ENCODE peak calls at places on chromosomes 16 and 17, in eight cellular contexts. N, R, G, A, J, F, Z and P are unnamed samples.

GRCh38 chr16:87856796-87857228 is 12.5 kb downstream of the SLC7A5 start:
- DNase-seq in F (no peak), A (no peak), R (no peak), J (no peak), N (no peak), Z (no peak), G (peak; percentile 32), P (peak; percentile 54)

GRCh38 chr17:77287432-77288068 is 146.8 kb downstream of the SEC14L1 start:
- DNase-seq in F (peak; percentile 88), J (peak; percentile 44), N (no peak), G (peak; percentile 92), R (no peak), A (peak; percentile 86), Z (no peak), P (peak; percentile 93)

GRCh38 chr16:68369697-68370096 is 58.9 kb downstream of the PRMT7 start:
- DNase-seq in A (no peak), N (no peak), G (no peak), Z (no peak), F (no peak), R (no peak), J (no peak), P (no peak)

GRCh38 chr17:17518019-17518418 is 21.8 kb upstream of the RASD1 start:
- DNase-seq in A (no peak), R (no peak), F (no peak), J (no peak), G (no peak), Z (no peak), N (no peak), P (no peak)

GRCh38 chr17:32341141-32341856 is 674 bp downstream of the C17orf75 start:
- DNase-seq in A (peak; percentile 36), Z (no peak), J (no peak), N (no peak), R (peak; percentile 36), F (peak; percentile 25), G (peak; percentile 19), P (peak; percentile 59)

GRCh38 chr16:84253173-84253572 is 13.4 kb upstream of the KCNG4 start:
- DNase-seq in J (no peak), F (no peak), A (no peak), G (no peak), N (no peak), Z (no peak), R (no peak), P (no peak)

GRCh38 chr17:30495586-30495985 is 18.4 kb downstream of the GOSR1 start:
- DNase-seq in G (peak; percentile 7), Z (no peak), A (no peak), F (no peak), J (no peak), R (no peak), N (no peak), P (no peak)

GRCh38 chr17:1072551-1072961 is 75.6 kb downstream of the TIMM22 start:
- DNase-seq in N (no peak), G (no peak), Z (no peak), F (no peak), R (no peak), A (no peak), J (no peak), P (no peak)

GRCh38 chr17:42406602-42407288 is 16.3 kb downstream of the CAVIN1 start:
- DNase-seq in N (no peak), J (no peak), Z (no peak), G (no peak), R (no peak), A (no peak), F (no peak), P (no peak)

GRCh38 chr16:29825145-29826044 is 5.1 kb downstream of the MVP start:
- DNase-seq in N (no peak), J (no peak), R (no peak), Z (no peak), A (peak; percentile 30), G (peak; percentile 87), F (peak; percentile 74), P (peak; percentile 93)

GRCh38 chr16:51549836-51550235 is 398.8 kb upstream of the SALL1 start:
- DNase-seq in A (no peak), R (no peak), J (no peak), G (no peak), F (no peak), N (no peak), Z (no peak), P (no peak)

GRCh38 chr16:75043175-75043937 is 44.5 kb downstream of the ZNRF1 start:
- DNase-seq in N (no peak), Z (no peak), R (no peak), J (no peak), G (no peak), A (no peak), F (no peak), P (no peak)

GRCh38 chr17:77883213-77883650 is 75.3 kb upstream of the TNRC6C start:
- DNase-seq in G (no peak), R (no peak), J (no peak), Z (no peak), A (no peak), F (no peak), N (no peak), P (no peak)

GRCh38 chr17:81870978-81871386 is at the start of gene ARHGDIA:
- DNase-seq in J (peak; percentile 48), R (no peak), N (no peak), A (no peak), Z (no peak), G (no peak), F (no peak), P (peak; percentile 96)

GRCh38 chr17:3558603-3559269 is 1.1 kb upstream of the TRPV3 start:
- DNase-seq in Z (no peak), A (peak; percentile 49), J (no peak), N (no peak), G (peak; percentile 45), R (peak; percentile 32), F (peak; percentile 52), P (peak; percentile 81)

GRCh38 chr17:7439462-7440112 is at the start of gene FGF11:
- DNase-seq in G (no peak), Z (no peak), N (no peak), A (no peak), R (no peak), F (no peak), J (no peak), P (no peak)

GRCh38 chr17:83200231-83200699 is 120.9 kb downstream of the METRNL start:
- DNase-seq in G (peak; percentile 71), N (peak; percentile 50), F (no peak), A (no peak), J (no peak), R (no peak), Z (peak; percentile 48), P (peak; percentile 69)

GRCh38 chr17:37392024-37392590 is 14.5 kb downstream of the ACACA start:
- DNase-seq in J (no peak), Z (no peak), N (no peak), R (no peak), A (no peak), G (peak; percentile 95), F (peak; percentile 63), P (peak; percentile 76)

GRCh38 chr17:35730400-35731005 is 936 bp upstream of the RASL10B start:
- DNase-seq in N (no peak), A (no peak), J (no peak), G (no peak), F (no peak), R (no peak), Z (no peak), P (peak; percentile 35)

GRCh38 chr16:21203155-21203797 is 8.1 kb downstream of the ZP2 start:
- DNase-seq in Z (no peak), A (no peak), N (no peak), J (no peak), F (no peak), G (no peak), R (no peak), P (no peak)

GRCh38 chr16:84648595-84649510 is 542 bp downstream of the KLHL36 start:
- DNase-seq in A (peak; percentile 64), G (no peak), Z (peak; percentile 45), R (peak; percentile 21), F (no peak), N (peak; percentile 23), J (peak; percentile 62), P (peak; percentile 31)

GRCh38 chr16:13421726-13422125 is 498.2 kb upstream of the ERCC4 start:
- DNase-seq in G (peak; percentile 30), A (no peak), R (no peak), J (no peak), F (peak; percentile 2), N (no peak), Z (no peak), P (peak; percentile 18)

GRCh38 chr17:3992370-3992769 is 28.1 kb upstream of the ATP2A3 start:
- DNase-seq in N (no peak), R (no peak), F (no peak), Z (no peak), A (no peak), G (no peak), J (no peak), P (no peak)

GRCh38 chr17:6843241-6843890 is 11.8 kb upstream of the TEKT1 start:
- DNase-seq in Z (no peak), F (peak; percentile 38), N (no peak), R (no peak), G (peak; percentile 39), A (no peak), J (peak; percentile 21), P (peak; percentile 75)

GRCh38 chr17:61427567-61427966 is 24.7 kb upstream of the TBX4 start:
- DNase-seq in R (no peak), F (no peak), J (no peak), G (no peak), A (no peak), N (no peak), Z (no peak), P (no peak)

GRCh38 chr16:12366313-12366712 is 389.8 kb downstream of the SNX29 start:
- DNase-seq in F (no peak), G (no peak), R (no peak), J (no peak), Z (no peak), N (no peak), A (no peak), P (no peak)

GRCh38 chr16:56569971-56570370 is 5.1 kb downstream of the MT4 start:
- DNase-seq in G (no peak), Z (no peak), A (no peak), N (no peak), F (no peak), R (no peak), J (no peak), P (no peak)

GRCh38 chr17:62822080-62822904 is 14.2 kb upstream of the MARCHF10 start:
- DNase-seq in A (no peak), Z (no peak), J (no peak), G (no peak), F (no peak), N (no peak), R (no peak), P (no peak)

GRCh38 chr16:67733734-67734470 is 14.8 kb upstream of the GFOD2 start:
- DNase-seq in A (no peak), R (no peak), Z (no peak), N (no peak), G (no peak), F (no peak), J (no peak), P (no peak)